ENCODE peak calls at places on chromosomes 6 and 20, in eight cellular contexts. B is endothelial cell; C is tibial artery; L is transverse colon; K is CD8-positive, alpha-beta T cell; O is stomach; H is mammary epithelial cell; A is PC-3. Q is an unnamed sample.

GRCh38 chr6:692858-693736 is at the start of gene EXOC2:
- DNase-seq in B (peak; percentile 89), C (peak; percentile 89), L (peak; percentile 87), K (peak; percentile 85), O (peak; percentile 86), H (peak; percentile 82), A (peak; percentile 87), Q (peak; percentile 78)

GRCh38 chr6:32947552-32948465 is 5.1 kb downstream of the HLA-DMA start:
- DNase-seq in B (peak; percentile 48), C (no peak), L (peak; percentile 69), K (peak; percentile 30), O (no peak), H (peak; percentile 51), A (peak; percentile 75), Q (no peak)

GRCh38 chr20:46573788-46574581 is 23.5 kb upstream of the OCSTAMP start:
- DNase-seq in B (no peak), C (no peak), L (no peak), K (no peak), O (no peak), H (no peak), A (peak; percentile 44), Q (no peak)

GRCh38 chr20:62382306-62383198 is 4.4 kb upstream of the RPS21 start:
- DNase-seq in B (peak; percentile 82), C (peak; percentile 83), L (peak; percentile 87), K (peak; percentile 73), O (peak; percentile 89), H (peak; percentile 65), A (peak; percentile 92), Q (peak; percentile 85)

GRCh38 chr6:99592900-99593299 is 13.7 kb upstream of the PRDM13 start:
- DNase-seq in B (no peak), C (no peak), L (no peak), K (no peak), O (no peak), H (peak; percentile 25), A (no peak), Q (no peak)

GRCh38 chr20:53698321-53698978 is 104.8 kb upstream of the ZNF217 start:
- DNase-seq in B (no peak), C (no peak), L (no peak), K (no peak), O (no peak), H (no peak), A (no peak), Q (no peak)

GRCh38 chr6:157873735-157874344 is 50.8 kb downstream of the SNX9 start:
- DNase-seq in B (peak; percentile 82), C (peak; percentile 84), L (peak; percentile 88), K (peak; percentile 82), O (peak; percentile 85), H (peak; percentile 56), A (peak; percentile 72), Q (peak; percentile 59)

GRCh38 chr20:37236462-37236861 is 25.2 kb downstream of the GHRH start:
- DNase-seq in B (no peak), C (no peak), L (no peak), K (no peak), O (no peak), H (no peak), A (no peak), Q (no peak)

GRCh38 chr20:54416770-54417169 is 58.6 kb upstream of the DOK5 start:
- DNase-seq in B (no peak), C (no peak), L (no peak), K (no peak), O (no peak), H (no peak), A (no peak), Q (no peak)

GRCh38 chr6:105781248-105781647 is 304.9 kb upstream of the PRDM1 start:
- DNase-seq in B (no peak), C (no peak), L (no peak), K (no peak), O (no peak), H (peak; percentile 85), A (peak; percentile 24), Q (no peak)

GRCh38 chr6:2857580-2858337 is 16.1 kb upstream of the SERPINB1 start:
- DNase-seq in B (peak; percentile 31), C (no peak), L (peak; percentile 51), K (peak; percentile 82), O (no peak), H (no peak), A (peak; percentile 49), Q (no peak)

GRCh38 chr6:130675072-130675471 is 152.1 kb upstream of the SMLR1 start:
- DNase-seq in B (no peak), C (no peak), L (no peak), K (no peak), O (peak; percentile 34), H (peak; percentile 76), A (peak; percentile 79), Q (no peak)

GRCh38 chr6:109091314-109092009 is 3.2 kb downstream of the SESN1 start:
- DNase-seq in B (no peak), C (no peak), L (no peak), K (no peak), O (no peak), H (no peak), A (no peak), Q (no peak)

GRCh38 chr20:14951707-14952106 is 614.3 kb upstream of the FLRT3 start:
- DNase-seq in B (no peak), C (no peak), L (no peak), K (no peak), O (no peak), H (peak; percentile 46), A (peak; percentile 58), Q (no peak)

GRCh38 chr6:15017251-15017650 is 228.6 kb upstream of the JARID2 start:
- DNase-seq in B (no peak), C (no peak), L (no peak), K (no peak), O (no peak), H (no peak), A (no peak), Q (no peak)

GRCh38 chr6:28597217-28597835 is 71.6 kb downstream of the GPX5 start:
- DNase-seq in B (peak; percentile 40), C (no peak), L (no peak), K (no peak), O (no peak), H (peak; percentile 79), A (peak; percentile 60), Q (no peak)

GRCh38 chr20:41508335-41508734 is 109.8 kb downstream of the CHD6 start:
- DNase-seq in B (peak; percentile 12), C (no peak), L (no peak), K (no peak), O (no peak), H (no peak), A (no peak), Q (no peak)

GRCh38 chr6:43129434-43130194 is 41.5 kb upstream of the SRF start:
- DNase-seq in B (peak; percentile 28), C (no peak), L (peak; percentile 53), K (no peak), O (peak; percentile 49), H (peak; percentile 46), A (peak; percentile 55), Q (no peak)

GRCh38 chr20:31670371-31671228 is 32.9 kb downstream of the COX4I2 start:
- DNase-seq in B (no peak), C (peak; percentile 94), L (peak; percentile 69), K (no peak), O (peak; percentile 86), H (no peak), A (no peak), Q (no peak)

GRCh38 chr6:25419879-25420278 is 140.7 kb downstream of the CARMIL1 start:
- DNase-seq in B (no peak), C (no peak), L (no peak), K (no peak), O (no peak), H (no peak), A (no peak), Q (no peak)

DNA sequence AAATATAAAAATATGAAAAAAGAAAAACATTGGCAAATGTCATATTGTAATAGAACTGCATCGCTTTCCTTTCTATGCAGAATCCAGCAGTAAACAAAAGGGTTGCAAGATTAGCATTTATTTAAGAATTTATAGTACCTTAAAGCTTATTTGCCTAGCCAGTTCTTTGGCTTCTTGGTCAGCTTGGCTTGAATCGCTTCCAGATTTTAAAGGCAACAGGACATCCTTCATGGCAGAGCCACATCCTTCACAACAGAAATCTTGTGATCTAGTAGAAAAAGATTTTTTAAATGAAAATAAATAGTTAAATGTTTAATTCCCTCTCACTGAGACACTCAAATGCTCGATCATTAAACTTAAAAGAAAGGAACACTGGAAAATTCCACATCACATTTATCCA is 17.4 kb downstream of the UBE2J1 start:
- DNase-seq in B (no peak), C (no peak), L (no peak), K (no peak), O (no peak), H (no peak), A (no peak), Q (no peak)
- TF ChIP-seq CTCF in B (no peak), C (no peak), L (no peak), K (no peak), O (no peak), H (no peak), A (no peak), Q (no peak)

GRCh38 chr6:38702471-38703397 is at the start of gene GLO1:
- DNase-seq in B (peak; percentile 94), C (peak; percentile 98), L (peak; percentile 97), K (peak; percentile 97), O (peak; percentile 98), H (peak; percentile 98), A (peak; percentile 98), Q (peak; percentile 89)
- TF ChIP-seq CTCF in B (no peak), C (no peak), L (no peak), K (no peak), O (no peak), H (no peak), A (no peak), Q (no peak)

GRCh38 chr20:12835999-12836398 is 172.8 kb upstream of the SPTLC3 start:
- DNase-seq in B (no peak), C (no peak), L (no peak), K (no peak), O (no peak), H (peak; percentile 22), A (no peak), Q (no peak)

GRCh38 chr20:12833861-12834260 is 174.9 kb upstream of the SPTLC3 start:
- DNase-seq in B (no peak), C (no peak), L (no peak), K (no peak), O (no peak), H (no peak), A (no peak), Q (no peak)

GRCh38 chr20:12837646-12838045 is 171.1 kb upstream of the SPTLC3 start:
- DNase-seq in B (no peak), C (no peak), L (no peak), K (no peak), O (no peak), H (no peak), A (no peak), Q (no peak)

GRCh38 chr20:12838261-12838866 is 170.4 kb upstream of the SPTLC3 start:
- DNase-seq in B (peak; percentile 10), C (no peak), L (no peak), K (no peak), O (no peak), H (no peak), A (no peak), Q (no peak)
- TF ChIP-seq CTCF in B (peak; percentile 66), C (no peak), L (no peak), K (no peak), O (no peak), H (peak; percentile 39), A (peak; percentile 70), Q (no peak)

DNA sequence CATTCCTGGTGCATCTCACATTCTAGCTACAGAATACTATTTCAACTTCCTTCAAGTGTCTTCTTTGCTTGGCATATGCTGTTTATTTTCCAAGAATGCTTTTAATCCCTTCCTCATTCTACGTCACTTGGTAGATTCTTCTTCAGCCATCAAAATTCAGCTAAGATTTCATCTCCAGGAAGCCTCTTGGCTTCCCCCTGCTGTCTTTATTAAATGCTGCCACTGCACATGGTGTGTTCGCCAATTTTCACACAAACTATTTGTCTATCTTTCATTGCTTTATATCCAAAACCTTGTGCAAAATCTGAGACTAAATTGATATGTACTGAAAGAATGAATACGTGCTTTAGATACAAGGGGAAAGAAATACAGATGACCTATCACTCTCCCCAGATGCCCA is 253.0 kb downstream of the RFPL4B start:
- DNase-seq in B (no peak), C (no peak), L (no peak), K (no peak), O (no peak), H (no peak), A (no peak), Q (no peak)
- TF ChIP-seq CTCF in B (no peak), C (no peak), L (no peak), K (no peak), O (no peak), H (no peak), A (peak; percentile 13), Q (no peak)